ENCODE peak calls at places on chromosomes 6 and 20, in seven cellular contexts. W is mammary epithelial cell, H is heart right ventricle, M is cardiac muscle cell, G is fibroblast of lung, E is colonic mucosa, V is left lung. A is an unnamed sample.
A peak's percentile ranks its signal among the peaks of the same experiment; 100 is the strongest.

GRCh38 chr6:17393335-17394191 is at the start of gene CAP2:
- DNase-seq in G (peak; percentile 80), E (peak; percentile 59), W (peak; percentile 62), H (peak; percentile 76), V (peak; percentile 83), M (peak; percentile 44), A (no peak)

GRCh38 chr6:26205161-26205624 is 118.0 kb downstream of the HFE start:
- DNase-seq in H (peak; percentile 90), M (peak; percentile 95), E (peak; percentile 79), G (peak; percentile 90), W (peak; percentile 74), V (peak; percentile 85), A (no peak)

GRCh38 chr6:44247338-44248302 is 719 bp downstream of the HSP90AB1 start:
- DNase-seq in E (peak; percentile 88), G (peak; percentile 56), H (peak; percentile 82), M (peak; percentile 73), V (peak; percentile 92), W (peak; percentile 62), A (no peak)

GRCh38 chr20:32485126-32485769 is 99.9 kb downstream of the NOL4L start:
- DNase-seq in E (peak; percentile 90), G (peak; percentile 75), V (peak; percentile 79), M (peak; percentile 87), W (peak; percentile 60), H (peak; percentile 78), A (peak; percentile 56)

GRCh38 chr6:169424149-169424804 is 170.6 kb upstream of the THBS2 start:
- DNase-seq in M (no peak), G (no peak), H (no peak), W (no peak), V (no peak), E (no peak), A (no peak)

GRCh38 chr6:87139236-87139635 is 16.1 kb upstream of the ZNF292 start:
- DNase-seq in V (no peak), G (peak; percentile 36), M (peak; percentile 61), H (peak; percentile 18), W (peak; percentile 40), E (peak; percentile 40), A (no peak)

GRCh38 chr20:62226707-62227590 is 6.9 kb upstream of the HRH3 start:
- DNase-seq in H (no peak), M (no peak), G (no peak), E (no peak), W (peak; percentile 9), V (peak; percentile 65), A (no peak)

GRCh38 chr20:37297066-37297736 is 7.7 kb downstream of the MANBAL start:
- DNase-seq in E (no peak), H (no peak), G (peak; percentile 97), M (peak; percentile 54), V (no peak), W (peak; percentile 57), A (no peak)

GRCh38 chr20:60080401-60080800 is 122.2 kb downstream of the CDH26 start:
- DNase-seq in M (no peak), G (no peak), H (no peak), W (no peak), E (no peak), V (no peak), A (no peak)

GRCh38 chr20:14830466-14830865 is 493.1 kb upstream of the FLRT3 start:
- DNase-seq in G (no peak), V (no peak), W (no peak), E (no peak), M (no peak), H (no peak), A (no peak)

GRCh38 chr6:30364591-30364990 is 19.6 kb downstream of the RPP21 start:
- DNase-seq in V (no peak), H (no peak), W (no peak), G (no peak), E (no peak), M (no peak), A (no peak)

GRCh38 chr6:126531840-126532239 is 191.9 kb downstream of the CENPW start:
- DNase-seq in H (no peak), M (no peak), V (no peak), W (peak; percentile 2), E (no peak), G (no peak), A (no peak)

GRCh38 chr6:75791881-75792280 is 42.8 kb downstream of the MYO6 start:
- DNase-seq in E (no peak), G (no peak), W (peak; percentile 40), V (no peak), M (peak; percentile 5), H (no peak), A (no peak)

GRCh38 chr20:57377350-57377749 is 13.8 kb upstream of the RBM38 start:
- DNase-seq in W (no peak), V (peak; percentile 29), G (no peak), E (no peak), M (no peak), H (no peak), A (no peak)

GRCh38 chr20:57380081-57380750 is 11.0 kb upstream of the RBM38 start:
- DNase-seq in H (no peak), M (no peak), V (peak; percentile 39), W (no peak), E (no peak), G (no peak), A (no peak)

GRCh38 chr20:57379263-57379647 is 11.9 kb upstream of the RBM38 start:
- DNase-seq in E (no peak), W (no peak), G (no peak), H (no peak), M (no peak), V (no peak), A (no peak)

GRCh38 chr20:57378646-57379262 is 12.4 kb upstream of the RBM38 start:
- DNase-seq in W (no peak), M (no peak), G (no peak), E (no peak), V (no peak), H (no peak), A (no peak)

DNA sequence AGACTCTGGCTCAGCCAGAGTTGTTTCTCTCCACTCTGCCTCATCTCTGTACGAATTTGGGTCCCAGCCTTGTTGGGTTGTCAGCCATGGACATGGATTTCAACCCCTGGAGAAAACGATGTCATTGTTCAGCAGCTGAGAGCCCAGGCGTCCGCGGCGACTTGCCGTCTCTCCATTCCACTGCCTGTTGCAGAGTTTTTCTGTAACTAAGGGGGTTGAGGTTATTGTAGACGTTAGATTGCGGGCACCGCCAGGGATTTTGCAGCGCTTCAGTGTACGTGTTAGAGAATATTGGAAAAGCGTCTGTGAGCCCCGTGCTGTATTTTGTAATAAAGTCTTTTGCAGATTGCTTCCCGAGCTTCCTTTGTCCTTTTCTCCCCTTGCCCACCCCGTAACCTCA is 13.1 kb upstream of the RBM38 start:
- DNase-seq in V (peak; percentile 48), G (no peak), W (no peak), H (no peak), E (no peak), M (no peak), A (no peak)
- H3K36me3 ChIP-seq in V (no peaks in the 10 kb centered on the region), G (peaks cover 18% of the 10 kb centered on the region), W (peaks cover 15% of the 10 kb centered on the region), H (peaks cover 12% of the 10 kb centered on the region), E (peaks cover 4% of the 10 kb centered on the region), M (peaks cover 48% of the 10 kb centered on the region), A (no peaks in the 10 kb centered on the region)

DNA sequence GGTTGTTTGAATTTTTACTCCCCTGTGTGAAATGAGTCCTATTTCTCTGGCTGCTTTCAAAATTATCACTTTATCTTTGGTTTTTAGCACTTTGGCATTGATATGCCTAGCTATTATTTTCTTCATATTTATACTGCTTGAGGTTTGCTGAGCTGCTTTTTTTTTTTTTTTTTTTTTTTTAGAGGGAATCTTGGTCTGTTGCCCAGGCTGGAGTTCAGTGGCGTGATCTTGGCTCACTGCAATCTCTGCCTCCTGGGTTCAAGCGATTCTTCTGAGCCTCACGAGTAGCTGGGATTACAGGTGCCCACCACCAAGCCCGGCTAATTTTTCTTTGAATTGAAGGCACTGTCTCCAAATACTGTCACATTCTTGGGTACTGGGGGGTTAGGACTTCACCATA is 40.6 kb downstream of the STXBP5 start:
- DNase-seq in W (no peak), E (no peak), G (peak; percentile 3), H (no peak), M (peak; percentile 50), V (no peak), A (no peak)
- H3K36me3 ChIP-seq in W (peaks cover 11% of the 10 kb centered on the region), E (no peaks in the 10 kb centered on the region), G (peaks cover 2% of the 10 kb centered on the region), H (peaks cover 59% of the 10 kb centered on the region), M (peaks cover 2% of the 10 kb centered on the region), V (no peaks in the 10 kb centered on the region), A (no peaks in the 10 kb centered on the region)

GRCh38 chr6:105279463-105279862 is 99.6 kb upstream of the POPDC3 start:
- DNase-seq in E (no peak), M (no peak), H (no peak), G (no peak), V (no peak), W (no peak), A (no peak)

GRCh38 chr6:105280033-105280432 is 100.2 kb upstream of the POPDC3 start:
- DNase-seq in M (no peak), G (no peak), E (no peak), H (no peak), W (no peak), V (no peak), A (no peak)

GRCh38 chr6:105278035-105278434 is 98.2 kb upstream of the POPDC3 start:
- DNase-seq in H (no peak), G (no peak), V (peak; percentile 70), W (no peak), E (no peak), M (no peak), A (no peak)

GRCh38 chr6:105276374-105276773 is 96.6 kb upstream of the POPDC3 start:
- DNase-seq in H (no peak), W (no peak), V (no peak), M (no peak), E (no peak), G (no peak), A (no peak)

DNA sequence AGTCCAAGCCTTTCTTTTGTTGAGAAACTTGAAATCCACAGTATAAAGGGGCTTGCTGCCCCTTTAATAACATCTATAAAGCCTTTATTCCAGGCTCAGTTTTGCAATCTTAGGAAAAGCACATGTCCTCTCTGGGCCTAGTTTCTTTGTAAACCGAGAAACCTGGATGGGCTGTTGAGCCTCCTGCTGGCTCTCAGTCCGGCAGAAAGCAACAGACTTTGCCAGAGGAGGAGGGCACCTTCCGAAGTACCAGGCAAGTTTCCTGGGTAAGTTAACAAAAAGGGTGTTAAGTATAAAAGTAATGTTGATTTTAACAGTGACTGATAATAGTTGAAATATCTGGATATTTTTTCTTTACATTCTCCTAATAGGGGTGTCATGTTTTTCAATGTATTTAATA is 99.0 kb upstream of the POPDC3 start:
- DNase-seq in V (no peak), M (no peak), E (no peak), W (no peak), G (no peak), H (no peak), A (no peak)
- H3K36me3 ChIP-seq in V (no peaks in the 10 kb centered on the region), M (peaks cover 15% of the 10 kb centered on the region), E (peaks cover 7% of the 10 kb centered on the region), W (peaks cover 27% of the 10 kb centered on the region), G (peaks cover 4% of the 10 kb centered on the region), H (peaks cover 88% of the 10 kb centered on the region), A (no peaks in the 10 kb centered on the region)

GRCh38 chr6:35061102-35061615 is 80.0 kb downstream of the TCP11 start:
- DNase-seq in W (no peak), M (no peak), V (no peak), E (no peak), G (no peak), H (no peak), A (no peak)

GRCh38 chr6:35063701-35064507 is 77.2 kb downstream of the TCP11 start:
- DNase-seq in G (no peak), M (peak; percentile 30), W (no peak), E (no peak), H (peak; percentile 49), V (no peak), A (no peak)

GRCh38 chr6:35064508-35065440 is 76.4 kb downstream of the TCP11 start:
- DNase-seq in M (no peak), W (no peak), E (no peak), G (no peak), H (no peak), V (no peak), A (no peak)

GRCh38 chr6:35061651-35062410 is 79.3 kb downstream of the TCP11 start:
- DNase-seq in W (no peak), H (no peak), V (no peak), G (peak; percentile 13), E (no peak), M (no peak), A (no peak)

GRCh38 chr6:35062676-35063574 is 78.2 kb downstream of the TCP11 start:
- DNase-seq in V (no peak), W (no peak), H (no peak), E (no peak), G (no peak), M (no peak), A (no peak)
- H3K36me3 ChIP-seq in V (no peaks in the 10 kb centered on the region), W (peaks cover 2% of the 10 kb centered on the region), H (peaks cover 93% of the 10 kb centered on the region), E (no peaks in the 10 kb centered on the region), G (peaks cover 4% of the 10 kb centered on the region), M (peaks cover 7% of the 10 kb centered on the region), A (no peaks in the 10 kb centered on the region)